ENCODE peak calls at places on chromosomes 5 and 9, in nine cellular contexts. E is stimulated activated CD4-positive, alpha-beta T cell treated with anti-CD3 and anti-CD28 coated beads, Interleukin-4, amount 100 ng/mL, for 1 hour; U is skeletal muscle cell; X is amygdala; A is NCI-H774; Q is iPS-NIHi11; Y is midbrain; N is ureter; Z is stomach. L is an unnamed sample.

GRCh38 chr5:133709074-133709676 is 96.8 kb upstream of the FSTL4 start:
- DNase-seq in E (no peak), U (no peak), X (no peak), A (no peak), Q (no peak), Y (peak), N (no peak), Z (no peak), L (no peak)

GRCh38 chr5:133944263-133945230 is 23.9 kb downstream of the C5orf15 start:
- DNase-seq in E (peak), U (no peak), X (no peak), A (peak), Q (peak), Y (peak), N (peak), Z (peak), L (peak)

GRCh38 chr9:8961186-8961666 is 1161.6 kb upstream of the DMAC1 start:
- DNase-seq in E (no peak), U (peak), X (no peak), A (no peak), Q (no peak), Y (no peak), N (peak), Z (no peak), L (peak)

GRCh38 chr5:132807163-132807838 is 5.8 kb upstream of the SOWAHA start:
- DNase-seq in E (no peak), U (no peak), X (no peak), A (no peak), Q (peak), Y (peak), N (no peak), Z (peak), L (no peak)

GRCh38 chr9:135932656-135933055 is 25.3 kb upstream of the CAMSAP1 start:
- DNase-seq in E (no peak), U (no peak), X (no peak), A (no peak), Q (no peak), Y (no peak), N (no peak), Z (no peak), L (no peak)

GRCh38 chr9:72524820-72525539 is 3.6 kb downstream of the TMC1 start:
- DNase-seq in E (peak), U (peak), X (no peak), A (no peak), Q (peak), Y (no peak), N (peak), Z (peak), L (no peak)

GRCh38 chr5:40676643-40677333 is 2.9 kb upstream of the PTGER4 start:
- DNase-seq in E (no peak), U (peak), X (no peak), A (peak), Q (no peak), Y (no peak), N (no peak), Z (no peak), L (no peak)

GRCh38 chr9:110765926-110766325 is 97.3 kb downstream of the MUSK start:
- DNase-seq in E (no peak), U (no peak), X (no peak), A (no peak), Q (no peak), Y (no peak), N (no peak), Z (no peak), L (no peak)

GRCh38 chr9:98774746-98775145 is 21.6 kb downstream of the ANKS6 start:
- DNase-seq in E (peak), U (no peak), X (no peak), A (no peak), Q (peak), Y (no peak), N (no peak), Z (no peak), L (no peak)

L was measured in lung.